ENCODE peak calls at places on chromosomes 16 and 17, in six cellular contexts. S is stomach, F is A549, Y is adrenal gland, Q is RWPE1, L is Peyer's patch. T is an unnamed sample.

GRCh38 chr17:79517812-79518211 is 93.0 kb downstream of the RBFOX3 start:
- DNase-seq in L (no peak), Y (no peak), Q (no peak), S (no peak), F (no peak), T (no peak)

GRCh38 chr17:27257031-27257357 is 36.9 kb upstream of the WSB1 start:
- DNase-seq in S (no peak), L (no peak), Q (no peak), Y (no peak), F (no peak), T (no peak)

GRCh38 chr17:58960068-58960467 is 146.6 kb downstream of the TRIM37 start:
- DNase-seq in F (peak), Y (no peak), L (no peak), S (no peak), Q (peak), T (no peak)

GRCh38 chr17:41777579-41778188 is 8.8 kb downstream of the JUP start:
- DNase-seq in Q (peak), F (peak), Y (peak), S (peak), L (no peak), T (no peak)

GRCh38 chr17:78396436-78397335 is 18.2 kb downstream of the PGS1 start:
- DNase-seq in F (no peak), L (no peak), Q (no peak), S (peak), Y (no peak), T (no peak)

GRCh38 chr16:75235721-75236193 is 15.7 kb downstream of the BCAR1 start:
- DNase-seq in F (no peak), L (no peak), S (no peak), Q (no peak), Y (peak), T (no peak)

GRCh38 chr16:12501727-12502457 is 301.8 kb downstream of the CPPED1 start:
- DNase-seq in L (no peak), Y (no peak), Q (no peak), F (no peak), S (no peak), T (no peak)

GRCh38 chr17:41048441-41048840 is 1.3 kb upstream of the KRTAP2-1 start:
- DNase-seq in Q (peak), F (no peak), L (no peak), S (no peak), Y (no peak), T (no peak)

GRCh38 chr17:30091771-30092170 is 24.8 kb upstream of the NSRP1 start:
- DNase-seq in Y (no peak), S (no peak), Q (no peak), F (no peak), L (no peak), T (no peak)

GRCh38 chr17:10421211-10421610 is 539 bp downstream of the MYH8 start:
- DNase-seq in Q (no peak), Y (no peak), L (no peak), F (no peak), S (no peak), T (no peak)

GRCh38 chr17:78122991-78123249 is 5.6 kb downstream of the TMC6 start:
- DNase-seq in Y (no peak), S (no peak), F (no peak), Q (no peak), L (no peak), T (no peak)

GRCh38 chr17:62781826-62782225 is 26.3 kb downstream of the MARCHF10 start:
- DNase-seq in F (no peak), S (no peak), Q (peak), L (no peak), Y (no peak), T (no peak)

GRCh38 chr17:8965394-8966168 is at the start of gene PIK3R5:
- DNase-seq in F (no peak), Y (peak), Q (peak), S (peak), L (peak), T (no peak)

GRCh38 chr17:6521636-6522035 is 34.7 kb downstream of the PITPNM3 start:
- DNase-seq in Y (no peak), S (no peak), F (no peak), L (no peak), Q (no peak), T (no peak)

GRCh38 chr17:82876149-82876548 is 36.3 kb upstream of the ZNF750 start:
- DNase-seq in L (no peak), Q (peak), F (no peak), S (no peak), Y (no peak), T (no peak)

DNA sequence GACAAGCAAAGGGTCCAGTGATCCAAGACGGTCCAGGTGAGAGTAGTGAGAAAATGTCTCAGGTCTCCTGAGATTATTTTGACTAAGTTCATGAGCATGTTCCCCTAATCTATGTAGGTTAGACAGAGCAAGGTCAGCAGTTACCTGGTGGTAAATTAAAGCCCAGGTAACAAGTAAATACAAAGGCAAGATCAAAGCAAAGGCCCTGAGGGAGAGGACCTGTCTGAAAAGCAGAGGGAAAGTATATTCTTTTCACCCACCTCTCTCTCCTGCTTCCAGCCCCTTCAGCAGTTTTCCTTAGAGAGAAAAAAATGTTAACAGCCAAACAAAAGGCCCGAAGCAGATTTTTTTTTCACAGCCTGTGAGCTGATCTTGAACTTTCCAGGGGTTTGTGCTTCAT is 302.7 kb downstream of the MAP2K6 start:
- DNase-seq in Q (no peak), Y (no peak), S (no peak), L (no peak), F (no peak), T (no peak)
- H3K27ac ChIP-seq in Q (no peak), Y (peak), S (peak), L (no peak), F (peak), T (no peak)

GRCh38 chr17:69326302-69327059 is 452 bp downstream of the ABCA5 start:
- DNase-seq in Q (peak), L (no peak), F (no peak), S (peak), Y (no peak), T (no peak)
- H3K27ac ChIP-seq in Q (peak), L (peak), F (peak), S (peak), Y (peak), T (peak)

DNA sequence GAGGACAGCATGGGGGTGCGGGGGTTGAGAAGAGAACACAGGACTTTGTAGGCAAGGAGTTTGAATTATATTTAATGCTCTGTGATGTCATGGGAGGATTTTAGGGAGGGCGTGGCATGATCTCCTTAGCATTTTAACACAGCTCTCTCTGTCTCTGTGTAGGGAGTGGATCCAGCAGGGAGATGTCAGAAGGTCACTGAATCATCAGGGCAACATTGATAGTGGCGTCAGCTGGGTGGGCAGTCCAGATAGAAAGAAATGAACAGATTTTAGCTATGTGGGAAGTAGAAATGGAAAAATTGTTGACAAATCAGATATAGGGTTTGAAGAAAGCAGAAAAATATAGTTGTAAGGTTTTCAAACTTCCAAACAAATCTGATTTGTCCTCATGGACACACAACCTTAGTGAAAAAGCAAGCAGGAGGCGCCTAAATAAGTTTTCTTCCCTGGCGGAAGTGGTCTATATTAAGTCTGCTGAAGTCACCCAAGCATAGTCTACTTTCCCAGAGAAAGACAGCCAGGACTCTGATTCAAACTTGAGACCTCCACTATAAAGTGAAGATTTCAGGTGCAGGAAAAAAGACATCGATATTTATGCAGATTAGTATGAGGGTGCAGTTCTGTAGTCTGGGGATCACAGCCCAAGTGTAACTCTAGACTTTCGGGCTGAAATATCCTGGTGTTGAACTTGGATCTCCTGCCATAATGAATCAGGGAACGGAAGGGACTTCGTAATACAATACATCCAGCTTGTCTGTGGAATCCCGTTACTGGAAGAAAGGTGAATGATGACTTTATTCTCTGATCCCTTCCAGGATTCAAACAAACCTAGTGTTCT is 10.1 kb upstream of the PCTP start:
- DNase-seq in Q (no peak), L (no peak), F (no peak), S (no peak), Y (no peak), T (no peak)
- H3K27ac ChIP-seq in Q (no peak), L (no peak), F (no peak), S (no peak), Y (no peak), T (no peak)

DNA sequence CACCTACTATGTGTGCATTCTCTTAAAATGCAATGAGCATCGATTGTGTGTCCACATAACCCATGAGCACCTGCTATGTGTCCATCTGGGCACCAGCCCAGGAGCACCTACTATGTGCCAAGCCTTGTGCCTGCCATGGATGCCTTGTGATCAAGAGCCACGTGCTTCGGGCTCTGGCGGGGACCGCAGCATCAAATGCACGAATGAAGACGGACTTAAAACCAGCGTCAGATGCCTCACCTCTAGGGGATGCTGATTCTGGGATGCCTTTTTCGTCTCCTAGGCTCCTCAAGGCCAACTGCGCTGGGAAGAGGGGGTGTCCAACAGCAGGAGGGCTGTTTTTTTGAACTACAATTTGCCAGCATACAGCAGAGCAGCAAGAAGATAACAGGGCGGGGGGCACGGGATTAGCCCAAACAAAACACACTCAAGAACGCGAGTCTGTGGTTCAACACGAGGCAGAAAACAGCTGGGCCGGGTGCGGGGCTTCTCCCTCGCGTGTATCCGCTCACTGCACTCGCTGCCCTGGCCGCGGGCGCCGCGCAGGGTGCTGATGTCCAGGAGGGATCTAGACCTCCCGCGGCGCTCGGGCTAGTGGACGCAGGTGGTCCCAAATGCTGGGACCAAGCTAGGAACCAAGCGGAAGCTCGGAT is 1.2 kb upstream of the GLIS2 start:
- DNase-seq in F (peak), S (no peak), Q (no peak), Y (no peak), L (no peak), T (no peak)
- H3K27ac ChIP-seq in F (peak), S (peak), Q (peak), Y (peak), L (peak), T (peak)

DNA sequence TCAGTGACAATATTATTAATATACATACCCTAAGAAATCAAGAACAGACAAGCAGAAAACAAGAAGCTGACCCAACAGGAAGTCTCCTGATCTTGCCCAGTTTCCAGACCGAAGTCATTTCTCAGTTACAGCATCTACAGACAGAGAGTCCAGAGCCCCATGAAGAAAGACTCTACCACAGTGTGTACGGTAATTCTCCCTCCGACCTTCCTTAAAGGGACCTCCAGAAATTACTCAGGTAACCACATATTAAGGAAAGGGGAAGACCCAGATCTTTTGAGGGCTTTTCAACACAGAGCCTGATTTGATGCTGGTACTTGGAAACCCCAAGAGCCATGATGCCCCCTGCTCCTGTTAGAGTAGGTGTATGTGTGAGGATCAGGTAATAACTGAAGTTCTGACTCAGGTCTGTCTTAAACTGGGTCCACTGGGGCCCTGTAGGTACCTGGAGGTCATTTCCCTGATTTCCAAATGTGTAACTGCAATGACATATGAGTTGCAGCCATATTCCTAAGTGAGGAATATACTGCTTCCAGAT is 132.4 kb downstream of the ABCA8 start:
- DNase-seq in Y (no peak), S (no peak), L (no peak), F (no peak), Q (no peak), T (no peak)
- H3K27ac ChIP-seq in Y (peak), S (no peak), L (no peak), F (peak), Q (no peak), T (no peak)

DNA sequence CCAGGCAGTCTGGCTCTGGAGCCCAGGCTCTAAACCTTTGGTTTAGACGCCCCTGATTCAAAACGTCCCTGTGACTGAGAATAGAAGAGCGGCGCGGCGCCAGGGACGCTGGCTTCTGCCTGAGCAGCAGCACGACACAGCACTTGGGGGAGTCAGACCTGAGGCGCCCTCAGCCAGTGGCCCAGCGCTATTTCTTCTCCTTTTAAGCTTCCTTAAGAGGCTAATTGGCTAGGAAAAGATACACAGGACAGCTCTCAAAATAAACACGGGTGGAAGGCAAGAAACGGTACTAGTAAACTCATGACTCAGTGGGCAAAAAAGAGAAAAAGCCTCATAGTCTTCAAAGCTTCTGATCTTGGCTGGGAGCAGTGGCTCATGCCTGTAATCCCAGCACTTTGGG is 34.9 kb downstream of the GTF3C1 start:
- DNase-seq in S (no peak), Q (no peak), F (no peak), L (no peak), Y (no peak), T (peak)
- H3K27ac ChIP-seq in S (peak), Q (no peak), F (no peak), L (no peak), Y (no peak), T (no peak)